ENCODE peak calls at places on chromosomes 2 and 18, in seven cellular contexts. Y, E, U, K, X, Q and O are unnamed samples.

GRCh38 chr18:73153271-73153670 is 285.5 kb upstream of the NETO1 start:
- DNase-seq in Y (no peak), X (no peak), E (no peak), Q (no peak), U (no peak), K (no peak), O (no peak)

GRCh38 chr2:106771811-106772210 is 114.2 kb downstream of the ST6GAL2 start:
- DNase-seq in Y (no peak), Q (no peak), U (no peak), X (no peak), E (no peak), K (no peak), O (no peak)

GRCh38 chr2:32783468-32783867 is 155.6 kb downstream of the TTC27 start:
- DNase-seq in Q (peak), K (no peak), Y (no peak), U (no peak), E (no peak), X (no peak), O (no peak)

GRCh38 chr2:189641047-189641446 is 20.2 kb upstream of the ASNSD1 start:
- DNase-seq in X (no peak), U (no peak), E (no peak), Y (no peak), K (peak), Q (peak), O (no peak)

GRCh38 chr2:201618744-201619654 is 24.3 kb downstream of the TMEM237 start:
- DNase-seq in Q (no peak), Y (no peak), K (peak), U (no peak), E (peak), X (peak), O (no peak)

GRCh38 chr2:234410526-234410925 is 86.4 kb downstream of the ARL4C start:
- DNase-seq in Y (peak), X (no peak), U (no peak), K (peak), Q (peak), E (no peak), O (no peak)

GRCh38 chr2:187138240-187138639 is 289.3 kb upstream of the ZSWIM2 start:
- DNase-seq in E (peak), K (peak), X (no peak), Q (peak), Y (peak), U (no peak), O (peak)

GRCh38 chr2:181235683-181236459 is 221.3 kb upstream of the ITGA4 start:
- DNase-seq in E (no peak), K (no peak), Q (no peak), X (no peak), Y (no peak), U (no peak), O (no peak)

GRCh38 chr2:138777996-138778395 is 2.2 kb downstream of the NXPH2 start:
- DNase-seq in Y (no peak), Q (peak), X (no peak), E (peak), K (peak), U (no peak), O (peak)

GRCh38 chr2:38535745-38536506 is 66.8 kb downstream of the HNRNPLL start:
- DNase-seq in K (peak), Y (peak), Q (peak), U (peak), E (peak), X (peak), O (peak)

GRCh38 chr18:21057112-21057511 is 54.5 kb downstream of the ROCK1 start:
- DNase-seq in Q (no peak), U (no peak), K (no peak), X (no peak), E (no peak), Y (no peak), O (no peak)

GRCh38 chr2:131105950-131106801 is 1.0 kb downstream of the PLEKHB2 start:
- DNase-seq in X (no peak), K (peak), Q (peak), U (no peak), E (no peak), Y (no peak), O (no peak)

GRCh38 chr2:183032200-183032794 is 6.0 kb downstream of the NCKAP1 start:
- DNase-seq in U (no peak), K (no peak), Y (no peak), E (no peak), X (no peak), Q (no peak), O (no peak)

GRCh38 chr2:215931256-215931903 is 82.0 kb downstream of the MREG start:
- DNase-seq in U (peak), Q (peak), X (peak), K (peak), E (peak), Y (peak), O (peak)

GRCh38 chr2:20431772-20432171 is 15.1 kb upstream of the RHOB start:
- DNase-seq in X (peak), E (no peak), K (no peak), Y (no peak), Q (no peak), U (no peak), O (no peak)

GRCh38 chr2:178125125-178125524 is 12.9 kb downstream of the RBM45 start:
- DNase-seq in U (no peak), Y (no peak), E (no peak), K (no peak), Q (no peak), X (no peak), O (no peak)

GRCh38 chr2:183665403-183665802 is 541.2 kb downstream of the NUP35 start:
- DNase-seq in E (no peak), Q (peak), X (no peak), U (peak), K (peak), Y (peak), O (no peak)

GRCh38 chr2:240579771-240580614 is 6.5 kb upstream of the CAPN10 start:
- DNase-seq in X (no peak), E (peak), U (no peak), K (no peak), Y (no peak), Q (peak), O (no peak)

GRCh38 chr2:37851428-37851827 is 73.7 kb upstream of the RMDN2 start:
- DNase-seq in Q (no peak), U (no peak), K (no peak), Y (no peak), X (no peak), E (no peak), O (no peak)

GRCh38 chr2:141957827-141958440 is 172.9 kb downstream of the LRP1B start:
- DNase-seq in U (no peak), X (no peak), K (no peak), E (no peak), Y (peak), Q (no peak), O (no peak)

GRCh38 chr2:60463249-60463648 is 90.2 kb downstream of the BCL11A start:
- DNase-seq in Y (no peak), Q (no peak), E (no peak), K (no peak), X (no peak), U (no peak), O (no peak)

GRCh38 chr2:167783266-167784070 is 463.9 kb downstream of the STK39 start:
- DNase-seq in Q (peak), U (no peak), K (no peak), X (no peak), Y (peak), E (no peak), O (no peak)

GRCh38 chr18:29418136-29418535 is 1241.2 kb upstream of the CDH2 start:
- DNase-seq in E (no peak), U (no peak), X (no peak), Y (no peak), K (no peak), Q (no peak), O (no peak)

GRCh38 chr2:49943944-49944803 is 789.9 kb upstream of the FSHR start:
- DNase-seq in K (no peak), X (no peak), Y (no peak), U (no peak), E (no peak), Q (no peak), O (no peak)

GRCh38 chr2:57842531-57842930 is 204.1 kb upstream of the VRK2 start:
- DNase-seq in X (no peak), Y (no peak), K (no peak), E (no peak), Q (no peak), U (no peak), O (no peak)

GRCh38 chr18:61764381-61764780 is 128.4 kb downstream of the RNF152 start:
- DNase-seq in Q (no peak), U (no peak), E (no peak), Y (no peak), K (no peak), X (no peak), O (no peak)

GRCh38 chr18:21053127-21053526 is 58.5 kb downstream of the ROCK1 start:
- DNase-seq in Y (peak), K (no peak), E (no peak), Q (no peak), X (no peak), U (no peak), O (no peak)

GRCh38 chr18:61912476-61912875 is 19.7 kb upstream of the RNF152 start:
- DNase-seq in K (no peak), U (no peak), Y (no peak), Q (no peak), E (no peak), X (no peak), O (no peak)

GRCh38 chr18:79590191-79591039 is 89.2 kb upstream of the CTDP1 start:
- DNase-seq in K (no peak), Q (no peak), Y (no peak), E (no peak), U (no peak), X (no peak), O (no peak)

GRCh38 chr18:49691177-49691608 is 122.1 kb downstream of the ACAA2 start:
- DNase-seq in U (no peak), K (no peak), Q (no peak), X (no peak), Y (no peak), E (no peak), O (no peak)

GRCh38 chr18:23833714-23834113 is 144.5 kb downstream of the LAMA3 start:
- DNase-seq in X (no peak), Q (no peak), K (no peak), Y (no peak), E (no peak), U (no peak), O (no peak)

GRCh38 chr2:46836295-46837111 is 79.1 kb downstream of the MCFD2 start:
- DNase-seq in X (no peak), E (no peak), Q (no peak), Y (no peak), K (no peak), U (no peak), O (no peak)

GRCh38 chr2:217120429-217120828 is 260.6 kb upstream of the TNP1 start:
- DNase-seq in X (no peak), E (no peak), Y (no peak), K (no peak), Q (no peak), U (no peak), O (no peak)

GRCh38 chr2:147030966-147031760 is 813.7 kb upstream of the ACVR2A start:
- DNase-seq in X (no peak), K (peak), Y (no peak), E (no peak), Q (no peak), U (no peak), O (no peak)

GRCh38 chr2:64543006-64543697 is 19.0 kb downstream of the AFTPH start:
- DNase-seq in E (no peak), Y (no peak), U (no peak), K (no peak), Q (no peak), X (no peak), O (no peak)

GRCh38 chr2:95121150-95121494 is 486 bp downstream of the MRPS5 start:
- DNase-seq in Q (no peak), Y (peak), X (no peak), K (no peak), E (no peak), U (no peak), O (no peak)

GRCh38 chr2:232504438-232504837 is 15.8 kb upstream of the PRSS56 start:
- DNase-seq in U (no peak), E (no peak), Y (peak), X (no peak), Q (no peak), K (no peak), O (no peak)

GRCh38 chr2:151087377-151087776 is 174.3 kb downstream of the RBM43 start:
- DNase-seq in X (no peak), K (no peak), E (no peak), Q (no peak), U (no peak), Y (no peak), O (no peak)